ENCODE peak calls at places on chromosome 1, in four cellular contexts. One of them, this sample, is unnamed.

GRCh38 chr1:116002781-116003455 is 26.6 kb downstream of the SLC22A15 start:
- DNase-seq in cardiac fibroblast: no peak
- DNase-seq in anterior cingulate cortex: peak; percentile 39
- DNase-seq in iris pigment epithelial cell: no peak
- DNase-seq in this sample: no peak

GRCh38 chr1:169371400-169371799 is 3.4 kb downstream of the BLZF1 start:
- DNase-seq in cardiac fibroblast: no peak
- DNase-seq in anterior cingulate cortex: no peak
- DNase-seq in iris pigment epithelial cell: no peak
- DNase-seq in this sample: no peak

GRCh38 chr1:76279387-76279748 is 204.8 kb downstream of the ST6GALNAC3 start:
- DNase-seq in cardiac fibroblast: no peak
- DNase-seq in anterior cingulate cortex: peak; percentile 23
- DNase-seq in iris pigment epithelial cell: no peak
- DNase-seq in this sample: no peak

GRCh38 chr1:204301171-204301957 is 58.4 kb downstream of the PLEKHA6 start:
- DNase-seq in cardiac fibroblast: no peak
- DNase-seq in anterior cingulate cortex: no peak
- DNase-seq in iris pigment epithelial cell: no peak
- DNase-seq in this sample: no peak

GRCh38 chr1:226626577-226626956 is 78.0 kb downstream of the STUM start:
- DNase-seq in cardiac fibroblast: peak; percentile 83
- DNase-seq in anterior cingulate cortex: peak; percentile 54
- DNase-seq in iris pigment epithelial cell: peak; percentile 68
- DNase-seq in this sample: peak; percentile 62

GRCh38 chr1:2504224-2504948 is 22.0 kb downstream of the PANK4 start:
- DNase-seq in cardiac fibroblast: no peak
- DNase-seq in anterior cingulate cortex: no peak
- DNase-seq in iris pigment epithelial cell: no peak
- DNase-seq in this sample: no peak

GRCh38 chr1:61851849-61852692 is 109.8 kb downstream of the PATJ start:
- DNase-seq in cardiac fibroblast: peak; percentile 88
- DNase-seq in anterior cingulate cortex: no peak
- DNase-seq in iris pigment epithelial cell: peak; percentile 73
- DNase-seq in this sample: peak; percentile 57

GRCh38 chr1:110857964-110858948 is 14.7 kb upstream of the CD53 start:
- DNase-seq in cardiac fibroblast: no peak
- DNase-seq in anterior cingulate cortex: no peak
- DNase-seq in iris pigment epithelial cell: no peak
- DNase-seq in this sample: no peak

GRCh38 chr1:82485591-82486369 is 685.0 kb downstream of the ADGRL2 start:
- DNase-seq in cardiac fibroblast: peak; percentile 20
- DNase-seq in anterior cingulate cortex: no peak
- DNase-seq in iris pigment epithelial cell: peak; percentile 17
- DNase-seq in this sample: no peak

GRCh38 chr1:7178741-7179140 is 393.5 kb downstream of the CAMTA1 start:
- DNase-seq in cardiac fibroblast: no peak
- DNase-seq in anterior cingulate cortex: no peak
- DNase-seq in iris pigment epithelial cell: no peak
- DNase-seq in this sample: no peak

GRCh38 chr1:4657920-4658585 is 3.6 kb downstream of the AJAP1 start:
- DNase-seq in cardiac fibroblast: no peak
- DNase-seq in anterior cingulate cortex: peak; percentile 67
- DNase-seq in iris pigment epithelial cell: no peak
- DNase-seq in this sample: no peak

GRCh38 chr1:109167114-109167513 is 46.6 kb upstream of the SARS1 start:
- DNase-seq in cardiac fibroblast: peak; percentile 31
- DNase-seq in anterior cingulate cortex: no peak
- DNase-seq in iris pigment epithelial cell: no peak
- DNase-seq in this sample: no peak

GRCh38 chr1:181133969-181134418 is 45.5 kb downstream of the IER5 start:
- DNase-seq in cardiac fibroblast: no peak
- DNase-seq in anterior cingulate cortex: no peak
- DNase-seq in iris pigment epithelial cell: no peak
- DNase-seq in this sample: no peak

GRCh38 chr1:226579781-226580323 is 31.3 kb downstream of the STUM start:
- DNase-seq in cardiac fibroblast: no peak
- DNase-seq in anterior cingulate cortex: no peak
- DNase-seq in iris pigment epithelial cell: no peak
- DNase-seq in this sample: no peak

This sample was measured in HCEC 1CT.